ENCODE peak calls at places on chromosomes 13 and 19, in five cellular contexts. One of them, this sample, is unnamed.
A peak's percentile ranks its signal among the peaks of the same experiment; 100 is the strongest.

GRCh38 chr13:28375250-28375930 is 119.5 kb downstream of the FLT1 start:
- DNase-seq in cardiac fibroblast: no peak
- DNase-seq in HL-60: no peak
- DNase-seq in right atrium auricular region: no peak
- DNase-seq in left ventricle myocardium inferior: no peak
- DNase-seq in this sample: no peak

GRCh38 chr19:32201211-32201610 is 144.2 kb upstream of the ZNF507 start:
- DNase-seq in left ventricle myocardium inferior: no peak
- DNase-seq in cardiac fibroblast: no peak
- DNase-seq in HL-60: no peak
- DNase-seq in right atrium auricular region: no peak
- DNase-seq in this sample: no peak

GRCh38 chr19:50413096-50413495 is 5.6 kb upstream of the SPIB start:
- DNase-seq in right atrium auricular region: no peak
- DNase-seq in cardiac fibroblast: no peak
- DNase-seq in HL-60: no peak
- DNase-seq in left ventricle myocardium inferior: no peak
- DNase-seq in this sample: no peak

GRCh38 chr19:54551293-54551692 is 22.3 kb upstream of the LILRA2 start:
- DNase-seq in right atrium auricular region: no peak
- DNase-seq in left ventricle myocardium inferior: no peak
- DNase-seq in HL-60: no peak
- DNase-seq in cardiac fibroblast: no peak
- DNase-seq in this sample: no peak

GRCh38 chr19:46052896-46053295 is 12.1 kb upstream of the IGFL4 start:
- DNase-seq in left ventricle myocardium inferior: no peak
- DNase-seq in HL-60: no peak
- DNase-seq in right atrium auricular region: no peak
- DNase-seq in cardiac fibroblast: no peak
- DNase-seq in this sample: no peak

GRCh38 chr19:50191270-50191669 is 12.2 kb upstream of the MYH14 start:
- DNase-seq in right atrium auricular region: no peak
- DNase-seq in cardiac fibroblast: no peak
- DNase-seq in HL-60: no peak
- DNase-seq in left ventricle myocardium inferior: no peak
- DNase-seq in this sample: no peak

GRCh38 chr13:92175330-92175729 is 776.9 kb downstream of the GPC5 start:
- DNase-seq in right atrium auricular region: no peak
- DNase-seq in cardiac fibroblast: peak; percentile 30
- DNase-seq in left ventricle myocardium inferior: no peak
- DNase-seq in HL-60: no peak
- DNase-seq in this sample: peak; percentile 76

GRCh38 chr19:5967994-5968430 is 9.9 kb downstream of the RANBP3 start:
- DNase-seq in HL-60: no peak
- DNase-seq in left ventricle myocardium inferior: peak; percentile 52
- DNase-seq in right atrium auricular region: no peak
- DNase-seq in cardiac fibroblast: peak; percentile 82
- DNase-seq in this sample: peak; percentile 66

GRCh38 chr19:3570619-3571018 is 2.1 kb upstream of the HMG20B start:
- DNase-seq in right atrium auricular region: no peak
- DNase-seq in left ventricle myocardium inferior: no peak
- DNase-seq in cardiac fibroblast: no peak
- DNase-seq in HL-60: no peak
- DNase-seq in this sample: no peak

GRCh38 chr19:16385296-16385695 is 60.7 kb downstream of the KLF2 start:
- DNase-seq in left ventricle myocardium inferior: peak; percentile 14
- DNase-seq in cardiac fibroblast: no peak
- DNase-seq in HL-60: no peak
- DNase-seq in right atrium auricular region: no peak
- DNase-seq in this sample: no peak

GRCh38 chr19:28334419-28334818 is 878.5 kb downstream of the UQCRFS1 start:
- DNase-seq in right atrium auricular region: no peak
- DNase-seq in HL-60: no peak
- DNase-seq in cardiac fibroblast: no peak
- DNase-seq in left ventricle myocardium inferior: no peak
- DNase-seq in this sample: no peak

GRCh38 chr13:20193142-20193923 is 595 bp upstream of the GJB2 start:
- DNase-seq in HL-60: no peak
- DNase-seq in cardiac fibroblast: no peak
- DNase-seq in left ventricle myocardium inferior: no peak
- DNase-seq in right atrium auricular region: no peak
- DNase-seq in this sample: no peak

GRCh38 chr13:20191902-20192469 is 752 bp downstream of the GJB2 start:
- DNase-seq in cardiac fibroblast: no peak
- DNase-seq in HL-60: no peak
- DNase-seq in left ventricle myocardium inferior: no peak
- DNase-seq in right atrium auricular region: no peak
- DNase-seq in this sample: no peak

GRCh38 chr13:20192470-20193141 is at the start of gene GJB2:
- DNase-seq in right atrium auricular region: no peak
- DNase-seq in left ventricle myocardium inferior: no peak
- DNase-seq in HL-60: no peak
- DNase-seq in cardiac fibroblast: no peak
- DNase-seq in this sample: no peak

GRCh38 chr13:20190481-20191310 is 2.0 kb downstream of the GJB2 start:
- DNase-seq in right atrium auricular region: no peak
- DNase-seq in left ventricle myocardium inferior: no peak
- DNase-seq in HL-60: no peak
- DNase-seq in cardiac fibroblast: peak; percentile 72
- DNase-seq in this sample: peak; percentile 94

DNA sequence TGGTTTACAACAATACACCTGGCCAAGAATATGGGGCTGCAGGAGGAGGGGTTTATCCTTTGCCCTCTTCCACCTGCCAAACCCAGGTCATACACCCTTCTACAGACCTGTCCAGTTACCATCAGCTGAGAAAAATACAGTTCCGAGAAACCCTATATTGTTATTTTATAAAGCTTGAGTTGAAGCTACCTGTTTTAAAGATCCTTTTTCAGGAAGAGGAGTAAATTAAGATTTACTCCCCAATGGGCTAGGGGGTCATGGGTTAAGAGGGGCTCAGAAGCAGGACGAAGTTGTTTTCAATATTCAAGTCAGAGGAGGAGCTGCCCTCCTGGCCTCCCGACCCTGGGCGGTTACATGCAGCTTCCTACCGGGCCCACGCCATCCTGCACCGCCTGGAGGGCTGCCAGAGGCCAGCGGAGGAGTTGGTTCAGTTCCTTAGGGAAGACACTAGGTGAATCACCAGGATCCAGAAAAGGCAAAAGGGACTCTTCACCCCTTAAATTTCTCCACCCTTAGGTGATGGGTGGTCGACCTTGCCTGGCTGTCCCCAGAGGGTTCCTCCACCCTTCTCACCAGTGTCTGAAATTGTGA is 1.3 kb downstream of the GJB2 start:
- DNase-seq in left ventricle myocardium inferior: no peak
- DNase-seq in HL-60: no peak
- DNase-seq in right atrium auricular region: no peak
- DNase-seq in cardiac fibroblast: no peak
- DNase-seq in this sample: no peak
- H3K4me3 ChIP-seq in left ventricle myocardium inferior: peak overlapping the region; percentile 75
- H3K4me3 ChIP-seq in HL-60: no peak overlapping the region
- H3K4me3 ChIP-seq in right atrium auricular region: no peak overlapping the region
- H3K4me3 ChIP-seq in cardiac fibroblast: no peak overlapping the region
- H3K4me3 ChIP-seq in this sample: no peak overlapping the region

DNA sequence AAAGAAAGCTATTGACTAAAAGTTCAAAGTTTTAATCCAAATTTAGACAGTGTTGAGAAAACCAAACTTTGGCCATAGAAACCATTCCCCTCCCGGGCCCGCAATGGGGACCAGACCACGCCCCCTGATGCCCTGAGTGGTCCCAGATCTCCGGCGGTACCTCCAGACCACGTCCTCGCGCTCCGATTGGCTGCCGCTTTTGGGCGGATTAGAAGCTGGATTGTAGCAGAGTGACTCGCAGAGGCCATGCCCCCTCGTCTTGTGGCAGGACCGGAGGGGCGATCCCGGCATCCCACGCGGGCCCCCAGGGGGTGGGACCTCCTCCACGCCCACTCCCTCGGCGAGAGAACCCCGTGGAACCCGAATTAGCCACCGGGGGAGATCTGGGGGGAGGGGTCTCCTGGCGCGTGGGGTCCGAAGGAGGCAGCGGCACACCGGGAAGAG is 812 bp upstream of the HSD17B14 start:
- DNase-seq in cardiac fibroblast: peak; percentile 77
- DNase-seq in left ventricle myocardium inferior: peak; percentile 81
- DNase-seq in right atrium auricular region: peak; percentile 83
- DNase-seq in HL-60: no peak
- DNase-seq in this sample: peak; percentile 82
- H3K4me3 ChIP-seq in cardiac fibroblast: no peak overlapping the region
- H3K4me3 ChIP-seq in left ventricle myocardium inferior: peak overlapping the region; percentile 58
- H3K4me3 ChIP-seq in right atrium auricular region: peak overlapping the region; percentile 12
- H3K4me3 ChIP-seq in HL-60: no peak overlapping the region
- H3K4me3 ChIP-seq in this sample: peak overlapping the region; percentile 57

GRCh38 chr13:40961224-40961623 is 57.9 kb downstream of the ELF1 start:
- DNase-seq in HL-60: no peak
- DNase-seq in cardiac fibroblast: no peak
- DNase-seq in left ventricle myocardium inferior: no peak
- DNase-seq in right atrium auricular region: no peak
- DNase-seq in this sample: no peak
- H3K4me3 ChIP-seq in HL-60: no peak overlapping the region
- H3K4me3 ChIP-seq in cardiac fibroblast: no peak overlapping the region
- H3K4me3 ChIP-seq in left ventricle myocardium inferior: no peak overlapping the region
- H3K4me3 ChIP-seq in right atrium auricular region: no peak overlapping the region
- H3K4me3 ChIP-seq in this sample: no peak overlapping the region

GRCh38 chr19:57708641-57709354 is at the start of gene ZNF154:
- DNase-seq in left ventricle myocardium inferior: peak; percentile 21
- DNase-seq in HL-60: no peak
- DNase-seq in right atrium auricular region: peak; percentile 58
- DNase-seq in cardiac fibroblast: peak; percentile 68
- DNase-seq in this sample: peak; percentile 71
- H3K4me3 ChIP-seq in left ventricle myocardium inferior: peak within 1 kb of the TSS; percentile 80
- H3K4me3 ChIP-seq in HL-60: no peak within 1 kb of the TSS
- H3K4me3 ChIP-seq in right atrium auricular region: peak within 1 kb of the TSS; percentile 56
- H3K4me3 ChIP-seq in cardiac fibroblast: peak within 1 kb of the TSS; percentile 87
- H3K4me3 ChIP-seq in this sample: peak within 1 kb of the TSS; percentile 80

DNA sequence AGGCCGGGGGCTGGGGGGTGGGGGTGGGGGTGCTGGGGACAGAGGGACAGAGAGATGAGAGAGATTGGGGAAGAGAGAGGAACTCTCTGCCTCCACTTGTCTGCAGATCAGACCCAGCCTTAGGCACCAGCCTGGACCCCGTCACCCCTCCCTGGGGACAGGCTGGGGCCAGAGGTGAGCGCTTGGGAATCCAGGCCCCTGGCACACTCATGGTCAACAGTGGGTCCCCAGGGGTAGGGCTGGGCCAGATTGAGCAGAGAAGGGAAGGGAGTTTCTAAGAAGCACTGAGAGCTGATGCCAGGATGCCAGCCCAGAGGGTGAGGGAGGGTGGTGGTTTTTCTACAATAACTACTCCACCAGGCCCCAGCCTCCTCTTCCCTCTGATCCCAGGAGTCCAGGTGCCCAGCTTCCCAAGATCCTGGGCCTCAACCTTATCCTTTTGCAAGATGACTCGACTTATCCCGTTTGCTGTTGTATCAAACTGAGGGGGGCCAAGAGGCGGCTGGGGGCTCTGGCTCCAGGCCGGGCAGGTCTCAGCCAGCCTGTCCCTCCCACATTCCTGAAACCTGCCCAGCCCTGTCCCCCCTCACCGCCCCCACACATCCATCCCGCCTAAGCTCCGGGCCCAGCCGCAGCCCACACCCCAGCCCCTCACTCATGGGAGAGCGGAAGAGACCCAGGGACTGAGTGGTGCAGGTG is 1.1 kb downstream of the BCAM start:
- DNase-seq in HL-60: no peak
- DNase-seq in left ventricle myocardium inferior: no peak
- DNase-seq in cardiac fibroblast: no peak
- DNase-seq in right atrium auricular region: no peak
- DNase-seq in this sample: no peak
- H3K4me3 ChIP-seq in HL-60: no peak overlapping the region
- H3K4me3 ChIP-seq in left ventricle myocardium inferior: peak overlapping the region; percentile 86
- H3K4me3 ChIP-seq in cardiac fibroblast: no peak overlapping the region
- H3K4me3 ChIP-seq in right atrium auricular region: peak overlapping the region; percentile 63
- H3K4me3 ChIP-seq in this sample: no peak overlapping the region

DNA sequence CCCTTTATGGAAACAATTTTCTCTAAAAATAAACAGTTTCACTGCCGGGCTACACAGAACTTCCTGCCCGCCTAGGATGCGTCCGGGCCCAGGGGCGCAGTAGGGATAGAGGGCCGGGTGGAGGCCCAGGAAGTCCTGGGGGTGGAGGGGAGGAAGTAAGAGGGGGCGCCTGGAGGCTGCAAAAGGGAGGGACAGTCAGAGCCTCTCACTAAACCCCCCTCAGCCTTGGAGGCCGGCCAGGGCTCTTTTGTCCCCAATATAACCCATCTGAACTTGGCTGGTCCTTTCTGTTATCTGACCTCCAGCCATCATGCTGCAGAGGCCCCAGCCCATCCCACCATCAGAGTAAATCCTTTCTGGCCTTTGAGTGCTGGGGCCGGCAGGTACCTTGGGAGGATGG is 2.2 kb downstream of the KANK2 start:
- DNase-seq in left ventricle myocardium inferior: peak; percentile 51
- DNase-seq in cardiac fibroblast: peak; percentile 46
- DNase-seq in HL-60: no peak
- DNase-seq in right atrium auricular region: no peak
- DNase-seq in this sample: no peak
- H3K4me3 ChIP-seq in left ventricle myocardium inferior: peak overlapping the region; percentile 84
- H3K4me3 ChIP-seq in cardiac fibroblast: peak overlapping the region; percentile 90
- H3K4me3 ChIP-seq in HL-60: no peak overlapping the region
- H3K4me3 ChIP-seq in right atrium auricular region: peak overlapping the region; percentile 82
- H3K4me3 ChIP-seq in this sample: peak overlapping the region; percentile 10

GRCh38 chr19:39248806-39249205 is at the start of gene IFNL4:
- DNase-seq in cardiac fibroblast: no peak
- DNase-seq in right atrium auricular region: no peak
- DNase-seq in HL-60: no peak
- DNase-seq in left ventricle myocardium inferior: no peak
- DNase-seq in this sample: no peak
- H3K4me3 ChIP-seq in cardiac fibroblast: no peak within 1 kb of the TSS
- H3K4me3 ChIP-seq in right atrium auricular region: no peak within 1 kb of the TSS
- H3K4me3 ChIP-seq in HL-60: no peak within 1 kb of the TSS
- H3K4me3 ChIP-seq in left ventricle myocardium inferior: peak within 1 kb of the TSS; percentile 21
- H3K4me3 ChIP-seq in this sample: no peak within 1 kb of the TSS

DNA sequence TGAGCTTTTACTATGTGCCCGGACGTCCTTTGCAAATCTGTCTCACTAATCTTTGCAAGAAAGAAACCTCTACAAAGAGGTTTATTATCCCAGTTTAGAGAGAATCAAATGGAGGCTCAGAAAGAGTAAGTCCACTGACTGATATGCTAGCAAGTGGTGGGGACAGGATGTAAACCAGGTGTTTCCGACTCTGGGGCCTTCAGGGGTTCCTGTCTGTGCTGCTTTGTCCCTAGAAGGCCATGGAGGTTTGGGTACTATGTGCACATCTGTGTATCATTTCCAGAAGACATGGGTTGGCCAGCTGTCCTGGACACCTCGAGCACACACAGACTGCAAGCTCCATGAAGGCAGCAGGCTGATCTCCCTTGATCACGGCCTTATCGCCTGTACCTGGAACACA is 1.2 kb upstream of the KPTN start:
- DNase-seq in right atrium auricular region: no peak
- DNase-seq in HL-60: no peak
- DNase-seq in cardiac fibroblast: no peak
- DNase-seq in left ventricle myocardium inferior: no peak
- DNase-seq in this sample: no peak
- H3K4me3 ChIP-seq in right atrium auricular region: no peak overlapping the region
- H3K4me3 ChIP-seq in HL-60: no peak overlapping the region
- H3K4me3 ChIP-seq in cardiac fibroblast: no peak overlapping the region
- H3K4me3 ChIP-seq in left ventricle myocardium inferior: no peak overlapping the region
- H3K4me3 ChIP-seq in this sample: no peak overlapping the region